ENCODE peak calls at places on chromosome 22, in eight cellular contexts. X is IMR-90; T is A549; W is CD4-positive, CD25-positive, alpha-beta regulatory T cell; M is A673; P is adrenal gland; G is left lung; Q is tibial artery. S is an unnamed sample. For H3K4me1, the result is how much of the 10 kb centered on the place peaks cover.

GRCh38 chr22:37484115-37485005 is 1.8 kb downstream of the MFNG start:
- DNase-seq in Q (peak), M (no peak), X (no peak), G (peak), T (no peak), W (peak), P (peak), S (no peak)

GRCh38 chr22:49735411-49736311 is 92.0 kb downstream of the BRD1 start:
- DNase-seq in X (no peak), T (no peak), G (peak), W (no peak), Q (peak), M (peak), P (peak), S (peak)

GRCh38 chr22:41910599-41911291 is 4.1 kb downstream of the SHISA8 start:
- DNase-seq in M (no peak), T (no peak), G (no peak), X (no peak), Q (peak), P (peak), W (peak), S (peak)

GRCh38 chr22:49290711-49291110 is 537.0 kb downstream of the BRD1 start:
- DNase-seq in Q (peak), W (no peak), P (no peak), G (peak), T (no peak), M (no peak), X (no peak), S (no peak)

GRCh38 chr22:32723632-32724031 is 77.9 kb upstream of the TIMP3 start:
- DNase-seq in G (peak), M (no peak), Q (peak), P (peak), W (peak), T (no peak), X (peak), S (no peak)

GRCh38 chr22:41573677-41574264 is 13.0 kb downstream of the CSDC2 start:
- DNase-seq in X (no peak), M (no peak), Q (no peak), T (no peak), P (no peak), W (no peak), G (no peak), S (no peak)

GRCh38 chr22:17569971-17570511 is 6.7 kb downstream of the SLC25A18 start:
- DNase-seq in G (no peak), Q (no peak), P (peak), W (no peak), X (peak), T (no peak), M (peak), S (peak)

GRCh38 chr22:20194681-20195593 is 44.1 kb upstream of the CCDC188 start:
- DNase-seq in W (no peak), Q (no peak), X (no peak), M (no peak), G (no peak), P (no peak), T (no peak), S (no peak)

GRCh38 chr22:35842519-35842913 is 124.8 kb downstream of the APOL5 start:
- DNase-seq in T (no peak), X (no peak), Q (no peak), P (no peak), M (no peak), W (no peak), G (no peak), S (no peak)

GRCh38 chr22:30196141-30196866 is 50.3 kb downstream of the LIF start:
- DNase-seq in P (peak), W (peak), G (peak), X (peak), M (peak), T (peak), Q (peak), S (peak)

GRCh38 chr22:21026783-21027692 is 5.3 kb downstream of the SLC7A4 start:
- DNase-seq in M (no peak), G (peak), X (peak), T (no peak), P (no peak), Q (no peak), W (no peak), S (no peak)

GRCh38 chr22:33984741-33985287 is 64.5 kb upstream of the LARGE1 start:
- DNase-seq in G (no peak), M (no peak), W (no peak), X (no peak), T (no peak), P (no peak), Q (no peak), S (no peak)

GRCh38 chr22:40764743-40765441 is 54.3 kb downstream of the SLC25A17 start:
- DNase-seq in X (no peak), Q (no peak), P (no peak), M (no peak), G (no peak), W (peak), T (no peak), S (no peak)

GRCh38 chr22:31083377-31083768 is 2.3 kb downstream of the SMTN start:
- DNase-seq in Q (no peak), W (no peak), T (no peak), G (no peak), P (no peak), M (no peak), X (no peak), S (no peak)

GRCh38 chr22:50144005-50144614 is 26.4 kb upstream of the PANX2 start:
- DNase-seq in Q (no peak), M (no peak), X (no peak), T (no peak), W (no peak), G (no peak), P (no peak), S (no peak)

GRCh38 chr22:48745842-48746788 is 1081.6 kb downstream of the BRD1 start:
- DNase-seq in M (no peak), W (no peak), P (peak), G (no peak), Q (no peak), T (no peak), X (no peak), S (no peak)

GRCh38 chr22:30279389-30279788 is 9.9 kb downstream of the CASTOR1 start:
- DNase-seq in Q (peak), M (peak), X (no peak), T (no peak), G (peak), W (no peak), P (peak), S (no peak)

GRCh38 chr22:33903012-33903411 is 17.3 kb downstream of the LARGE1 start:
- DNase-seq in G (no peak), Q (no peak), P (no peak), W (no peak), M (no peak), T (no peak), X (no peak), S (no peak)

GRCh38 chr22:50530857-50531545 is 1.2 kb upstream of the TYMP start:
- DNase-seq in M (peak), X (peak), Q (peak), T (peak), P (peak), W (peak), G (peak), S (peak)

GRCh38 chr22:45844009-45844408 is 133.0 kb downstream of the WNT7B start:
- DNase-seq in T (no peak), P (no peak), X (no peak), G (no peak), M (no peak), W (no peak), Q (no peak), S (no peak)

GRCh38 chr22:22380098-22381030 is 128.2 kb downstream of the ZNF280B start:
- DNase-seq in X (no peak), M (peak), G (no peak), P (no peak), Q (no peak), W (no peak), T (no peak), S (peak)

GRCh38 chr22:18056802-18057474 is 20.9 kb upstream of the PEX26 start:
- DNase-seq in G (no peak), T (no peak), M (no peak), Q (no peak), W (no peak), P (no peak), X (no peak), S (no peak)

GRCh38 chr22:25797891-25798290 is 55.9 kb downstream of the MYO18B start:
- DNase-seq in X (no peak), W (no peak), G (no peak), Q (no peak), M (no peak), T (no peak), P (no peak), S (no peak)

GRCh38 chr22:36052505-36052941 is 23.9 kb upstream of the RBFOX2 start:
- DNase-seq in G (no peak), P (no peak), Q (no peak), T (peak), W (peak), M (no peak), X (peak), S (peak)

GRCh38 chr22:27242917-27243589 is 558.5 kb downstream of the MN1 start:
- DNase-seq in T (peak), P (no peak), X (no peak), Q (peak), G (no peak), M (no peak), W (no peak), S (no peak)
- H3K27ac ChIP-seq in T (peak), P (no peak), X (no peak), Q (no peak), G (no peak), M (no peak), W (no peak), S (no peak)

GRCh38 chr22:47277511-47277910 is 515.1 kb downstream of the TBC1D22A start:
- DNase-seq in Q (no peak), P (no peak), X (no peak), T (no peak), M (no peak), G (no peak), W (no peak), S (no peak)
- H3K4me1 ChIP-seq in Q (under half), P (under half), X (under half), T (under half), M (under half), G (under half), W (under half), S (under half)

DNA sequence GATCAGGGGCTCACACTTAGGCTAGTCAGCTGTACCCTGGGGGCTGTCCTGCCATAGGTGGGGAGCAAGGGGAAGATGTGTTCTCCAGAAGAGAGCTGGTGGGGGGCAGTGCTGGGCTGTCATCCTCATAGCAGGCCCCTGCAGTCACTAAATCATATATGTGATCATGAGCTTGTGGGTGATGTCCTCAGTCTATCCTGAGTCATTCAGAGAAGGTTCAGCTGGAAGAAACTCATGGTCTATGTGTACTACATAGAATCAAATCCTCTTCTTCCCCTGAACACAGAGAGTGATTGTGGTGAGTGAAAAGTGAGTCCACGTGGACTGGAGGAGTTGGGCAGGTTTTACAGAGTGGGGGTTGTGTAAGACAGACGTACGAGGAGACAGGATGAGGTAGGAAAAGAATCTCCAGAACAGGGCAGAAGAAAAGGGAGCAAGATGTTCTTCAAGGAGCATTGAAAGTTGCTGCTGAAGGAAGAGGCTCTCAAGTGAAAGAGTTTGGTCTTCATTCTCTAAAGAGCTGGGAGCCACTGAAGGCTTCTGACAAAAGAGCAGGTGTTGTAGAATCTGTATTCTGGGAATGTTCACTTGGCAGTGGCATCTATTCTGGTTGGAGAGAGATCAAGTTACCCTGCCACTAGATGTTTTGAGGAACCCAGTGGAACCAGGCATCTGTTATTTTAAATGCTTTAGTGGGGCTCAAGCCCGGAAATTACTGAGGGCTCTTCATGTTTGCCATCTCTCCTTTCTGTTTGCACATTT is 68.9 kb downstream of the C22orf31 start:
- DNase-seq in W (no peak), G (no peak), M (no peak), X (no peak), P (no peak), T (no peak), Q (no peak), S (no peak)
- H3K27ac ChIP-seq in W (no peak), G (no peak), M (no peak), X (no peak), P (no peak), T (no peak), Q (no peak), S (no peak)

DNA sequence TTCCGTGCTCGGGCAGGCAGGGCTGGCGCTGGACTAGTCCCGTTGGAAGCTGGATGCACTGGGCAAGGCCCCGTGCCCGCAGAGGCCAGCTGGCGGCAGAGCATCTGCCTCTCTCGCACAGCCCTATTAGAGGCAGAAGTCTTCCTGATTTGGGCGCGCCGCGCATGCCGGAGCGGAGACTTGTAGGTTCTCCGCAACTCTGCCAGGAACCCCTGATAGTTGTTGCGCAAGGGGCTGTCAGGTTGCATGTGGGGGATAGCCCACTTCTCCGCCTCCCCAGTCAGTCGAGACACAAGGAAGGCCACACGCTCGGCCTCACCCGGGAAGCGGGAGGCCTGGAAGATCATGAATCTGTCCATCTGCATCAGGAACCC is 1.2 kb downstream of the RTL6 start:
- DNase-seq in T (no peak), X (no peak), W (no peak), G (no peak), M (no peak), Q (no peak), P (peak), S (no peak)
- H3K4me1 ChIP-seq in T (under half), X (under half), W (under half), G (under half), M (under half), Q (under half), P (under half), S (under half)

S was measured in PC-3.